ENCODE peak calls at places on chromosome 1, in nine cellular contexts. U is activated T-cell treated with anti-CD3 and anti-CD28 coated beads for 48 hours, Y is OCI-LY7, A is T-helper 1 cell, E is GM06990, T is NCI-H2029, D is NCI-H446, F is nucleus accumbens, L is iPS DF 19.7. G is an unnamed sample.

GRCh38 chr1:9078035-9078948 is 8.9 kb upstream of the SLC2A5 start:
- DNase-seq in L (no peak), D (no peak), T (no peak), E (peak), A (no peak), U (no peak), F (no peak), Y (peak), G (peak)

GRCh38 chr1:11429226-11429625 is 49.7 kb upstream of the DISP3 start:
- DNase-seq in D (no peak), A (no peak), U (no peak), F (no peak), E (no peak), T (no peak), Y (no peak), L (no peak), G (no peak)

GRCh38 chr1:96309783-96310182 is 411.8 kb upstream of the PTBP2 start:
- DNase-seq in T (no peak), D (no peak), F (no peak), A (no peak), U (no peak), L (no peak), Y (no peak), E (no peak), G (no peak)

GRCh38 chr1:7641587-7642417 is 129.3 kb upstream of the VAMP3 start:
- DNase-seq in U (no peak), Y (no peak), E (no peak), L (no peak), D (no peak), A (no peak), F (no peak), T (no peak), G (no peak)

GRCh38 chr1:51170342-51170741 is 65.7 kb upstream of the RNF11 start:
- DNase-seq in T (peak), L (no peak), U (no peak), E (no peak), Y (no peak), D (no peak), F (no peak), A (no peak), G (no peak)

GRCh38 chr1:80056179-80056578 is 1049.6 kb upstream of the ADGRL4 start:
- DNase-seq in A (no peak), F (no peak), Y (no peak), D (no peak), L (no peak), T (peak), E (no peak), U (no peak), G (no peak)

GRCh38 chr1:165823552-165824268 is 3.7 kb upstream of the UCK2 start:
- DNase-seq in T (no peak), D (no peak), A (no peak), U (no peak), L (no peak), F (no peak), Y (no peak), E (no peak), G (no peak)

GRCh38 chr1:226466301-226466700 is 58.4 kb upstream of the PARP1 start:
- DNase-seq in U (no peak), D (no peak), L (no peak), Y (no peak), T (no peak), F (no peak), E (no peak), A (no peak), G (no peak)